ENCODE peak calls at places on chromosome 20, in ten cellular contexts. G is choroid plexus epithelial cell, M is nephron progenitor cell, P is adrenal gland, U is GM23338, T is HFF-Myc, H is tibial artery, X is astrocyte, I is GM06990, F is Peyer's patch. R is an unnamed sample.

GRCh38 chr20:57676517-57677322 is 33.1 kb downstream of the PMEPA1 start:
- DNase-seq in M (no peak), P (no peak), H (no peak), I (peak; percentile 59), G (no peak), T (no peak), X (no peak), F (peak; percentile 66), U (no peak), R (no peak)

GRCh38 chr20:41669708-41670263 is 51.6 kb upstream of the CHD6 start:
- DNase-seq in M (no peak), H (no peak), P (no peak), I (no peak), F (no peak), U (peak; percentile 11), X (no peak), G (no peak), T (no peak), R (no peak)

GRCh38 chr20:37511605-37512275 is 9.3 kb upstream of the NNAT start:
- DNase-seq in U (no peak), P (peak; percentile 8), G (peak; percentile 19), M (no peak), T (peak; percentile 79), F (no peak), I (no peak), X (peak; percentile 68), H (no peak), R (no peak)

GRCh38 chr20:47669927-47670890 is 115.1 kb downstream of the SULF2 start:
- DNase-seq in T (no peak), F (no peak), G (no peak), P (no peak), M (no peak), X (no peak), H (no peak), I (no peak), U (no peak), R (no peak)

GRCh38 chr20:47019106-47019824 is 124.6 kb downstream of the EYA2 start:
- DNase-seq in P (peak; percentile 30), G (peak; percentile 50), I (no peak), U (peak; percentile 19), F (no peak), H (no peak), T (peak; percentile 56), M (no peak), X (peak; percentile 39), R (no peak)

GRCh38 chr20:61674051-61674450 is 391.6 kb downstream of the TAF4 start:
- DNase-seq in H (no peak), T (no peak), U (no peak), I (no peak), X (no peak), M (no peak), P (no peak), F (no peak), G (no peak), R (no peak)

GRCh38 chr20:1430004-1430451 is 36.6 kb downstream of the NSFL1C start:
- DNase-seq in M (no peak), G (peak; percentile 85), H (no peak), I (no peak), U (no peak), X (no peak), F (no peak), T (no peak), P (no peak), R (no peak)

GRCh38 chr20:59351148-59352040 is 51.0 kb downstream of the EDN3 start:
- DNase-seq in U (no peak), T (peak; percentile 14), G (no peak), M (no peak), F (peak; percentile 60), I (no peak), H (no peak), P (no peak), X (no peak), R (no peak)

GRCh38 chr20:1867495-1868260 is 27.5 kb upstream of the SIRPA start:
- DNase-seq in M (no peak), I (no peak), F (no peak), T (no peak), X (no peak), U (no peak), G (no peak), P (no peak), H (no peak), R (no peak)

GRCh38 chr20:22312744-22313346 is 271.5 kb downstream of the FOXA2 start:
- DNase-seq in G (peak; percentile 65), P (peak; percentile 27), T (no peak), X (no peak), U (peak; percentile 75), F (no peak), I (no peak), H (no peak), M (peak; percentile 53), R (peak; percentile 11)

GRCh38 chr20:45097485-45098095 is 3.3 kb downstream of the KCNS1 start:
- DNase-seq in I (peak; percentile 30), U (peak; percentile 72), P (no peak), G (peak; percentile 59), X (peak; percentile 10), T (no peak), F (no peak), H (no peak), M (no peak), R (peak; percentile 77)
- TF ChIP-seq CTCF in I (peak; percentile 29), U (peak; percentile 33), P (no peak), G (peak; percentile 57), X (no peak), T (no peak), F (no peak), H (no peak), M (no peak), R (peak; percentile 75)

DNA sequence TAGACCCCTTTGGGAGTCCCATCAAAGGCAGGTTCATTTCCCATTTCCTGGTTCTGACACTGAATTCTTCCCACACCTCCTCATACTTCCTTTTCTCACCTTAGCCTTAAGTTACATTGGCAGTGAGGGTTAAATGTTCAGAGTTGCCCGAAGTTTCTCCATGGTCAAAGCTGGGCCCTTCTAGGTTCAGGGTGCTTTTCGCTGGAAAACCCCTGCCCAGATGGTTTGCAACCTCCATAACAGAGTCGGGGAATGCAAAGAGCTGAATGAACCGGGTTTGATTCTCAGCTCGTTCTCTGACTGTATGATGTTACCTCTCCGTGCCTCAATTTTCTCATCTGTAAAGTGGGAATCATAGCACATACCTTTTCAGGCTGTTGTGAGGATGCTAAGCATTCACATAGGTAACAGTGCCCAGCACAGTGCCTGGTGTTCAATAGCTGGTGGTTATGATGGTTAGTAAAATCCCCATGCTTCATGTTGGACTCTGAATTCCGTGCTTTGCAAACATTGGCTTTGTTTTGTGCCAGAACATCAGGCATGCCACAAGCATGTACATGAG is 149.8 kb downstream of the NFATC2 start:
- DNase-seq in U (no peak), H (no peak), P (no peak), X (no peak), I (no peak), F (no peak), M (no peak), T (no peak), G (no peak), R (no peak)
- TF ChIP-seq CTCF in U (no peak), H (no peak), P (no peak), X (no peak), I (no peak), F (no peak), M (no peak), T (no peak), G (no peak), R (no peak)

GRCh38 chr20:49825521-49826033 is 12.9 kb downstream of the SLC9A8 start:
- DNase-seq in X (no peak), I (no peak), H (no peak), U (no peak), T (no peak), G (no peak), F (no peak), M (no peak), P (no peak), R (no peak)
- TF ChIP-seq CTCF in X (no peak), I (no peak), H (no peak), U (no peak), T (no peak), G (no peak), F (no peak), M (no peak), P (no peak), R (no peak)

DNA sequence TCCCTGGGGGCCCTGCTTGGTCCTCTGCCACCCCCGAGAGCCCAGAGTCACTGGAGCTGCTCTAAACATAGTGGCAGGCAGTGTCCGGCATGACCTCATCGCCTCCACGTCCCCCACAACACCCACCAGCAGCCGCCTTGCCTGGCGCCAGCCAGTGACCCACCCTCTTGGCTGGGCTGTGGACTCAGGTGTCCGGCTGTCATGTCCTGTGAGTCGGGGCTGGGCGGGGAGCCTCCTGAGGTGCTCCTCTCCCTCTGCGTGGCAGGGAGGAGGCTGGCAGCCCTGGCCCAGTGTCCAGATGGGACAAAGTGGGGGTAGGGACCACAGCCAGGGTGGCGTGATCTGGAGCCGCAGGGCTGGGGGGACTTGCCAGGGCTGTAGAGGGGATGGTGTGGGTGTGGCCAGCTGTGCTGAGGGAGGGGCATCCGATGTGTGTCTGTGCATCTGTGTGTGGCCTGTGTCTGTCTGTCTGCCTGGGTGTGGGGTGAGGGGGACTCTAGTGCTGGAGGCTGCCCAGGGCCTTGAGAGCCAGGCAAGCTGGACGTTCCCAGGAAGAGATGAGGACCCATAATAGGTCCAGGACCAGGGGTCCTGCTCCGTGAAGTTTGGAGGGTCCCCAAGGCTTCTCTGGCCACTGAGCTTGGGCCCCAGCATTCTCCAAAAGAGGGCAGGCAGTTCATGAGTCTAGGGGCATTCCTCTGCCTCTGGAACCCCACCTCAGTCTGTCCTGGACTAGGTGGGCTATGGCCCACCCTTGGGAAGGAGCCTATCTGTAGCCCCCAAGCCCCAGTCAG is 2.3 kb upstream of the SOX18 start:
- DNase-seq in T (no peak), X (no peak), I (no peak), H (peak; percentile 63), F (no peak), U (no peak), M (no peak), P (peak; percentile 49), G (no peak), R (no peak)
- TF ChIP-seq CTCF in T (no peak), X (no peak), I (no peak), H (no peak), F (no peak), U (no peak), M (no peak), P (no peak), G (no peak), R (no peak)

GRCh38 chr20:6185268-6185667 is 62.4 kb upstream of the FERMT1 start:
- DNase-seq in H (no peak), P (no peak), F (no peak), I (no peak), U (peak; percentile 38), G (peak; percentile 11), M (no peak), T (no peak), X (no peak), R (no peak)
- TF ChIP-seq CTCF in H (no peak), P (no peak), F (no peak), I (no peak), U (peak; percentile 40), G (peak; percentile 32), M (no peak), T (no peak), X (no peak), R (peak; percentile 9)

GRCh38 chr20:51318058-51318960 is 224.2 kb downstream of the NFATC2 start:
- DNase-seq in U (peak; percentile 93), X (no peak), M (peak; percentile 84), T (no peak), I (no peak), H (no peak), P (peak; percentile 28), F (peak; percentile 74), G (peak; percentile 52), R (no peak)
- TF ChIP-seq CTCF in U (peak; percentile 96), X (peak; percentile 49), M (peak; percentile 66), T (peak; percentile 77), I (peak; percentile 55), H (no peak), P (peak; percentile 32), F (no peak), G (peak; percentile 77), R (peak; percentile 48)